ENCODE peak calls at places on chromosomes 5 and 9, in seven cellular contexts. F is sigmoid colon, L is activated T-cell treated with anti-CD3 and anti-CD28 coated beads for 48 hours, I is cardiac fibroblast, T is psoas muscle, G is brain microvascular endothelial cell, M is OCI-LY7. J is an unnamed sample.

GRCh38 chr5:80071510-80072021 is 36.4 kb downstream of the THBS4 start:
- DNase-seq in F (no peak), G (no peak), L (no peak), I (no peak), T (no peak), M (no peak), J (no peak)

GRCh38 chr9:109238677-109239076 is 71.6 kb upstream of the FRRS1L start:
- DNase-seq in G (no peak), M (no peak), T (no peak), I (peak; percentile 57), L (no peak), F (no peak), J (no peak)

GRCh38 chr9:136012651-136013050 is 51.5 kb upstream of the UBAC1 start:
- DNase-seq in M (peak; percentile 93), G (no peak), L (no peak), I (peak; percentile 13), F (peak; percentile 75), T (peak; percentile 59), J (no peak)

GRCh38 chr9:134163374-134164196 is 779 bp downstream of the RNU6ATAC start:
- DNase-seq in F (peak; percentile 88), L (peak; percentile 63), T (peak; percentile 84), I (peak; percentile 62), M (no peak), G (no peak), J (no peak)

GRCh38 chr9:13113201-13113600 is 166.3 kb downstream of the MPDZ start:
- DNase-seq in T (no peak), I (peak; percentile 57), G (peak; percentile 8), L (no peak), M (no peak), F (no peak), J (peak; percentile 37)

GRCh38 chr9:99059074-99059894 is 45.6 kb upstream of the TGFBR1 start:
- DNase-seq in G (no peak), T (no peak), M (peak; percentile 73), F (no peak), L (no peak), I (peak; percentile 9), J (no peak)

GRCh38 chr5:6365142-6365976 is 13.0 kb downstream of the MED10 start:
- DNase-seq in T (no peak), I (peak; percentile 71), F (no peak), M (no peak), G (peak; percentile 30), L (no peak), J (peak; percentile 10)

GRCh38 chr9:94110821-94111252 is 26.6 kb downstream of the PTPDC1 start:
- DNase-seq in T (no peak), F (no peak), L (no peak), G (peak; percentile 70), I (peak; percentile 84), M (no peak), J (no peak)

GRCh38 chr5:68479524-68479923 is 264.0 kb downstream of the PIK3R1 start:
- DNase-seq in L (no peak), F (no peak), M (no peak), I (no peak), G (no peak), T (no peak), J (no peak)

GRCh38 chr5:113038714-113039113 is 62.1 kb downstream of the DCP2 start:
- DNase-seq in G (no peak), L (no peak), T (no peak), M (no peak), F (no peak), I (peak; percentile 47), J (no peak)

GRCh38 chr9:85263288-85263687 is 478.5 kb downstream of the AGTPBP1 start:
- DNase-seq in I (no peak), F (no peak), G (no peak), M (no peak), T (no peak), L (no peak), J (no peak)

GRCh38 chr5:129960831-129961230 is 56.6 kb downstream of the CHSY3 start:
- DNase-seq in G (no peak), F (no peak), T (no peak), M (no peak), I (peak; percentile 13), L (no peak), J (no peak)

GRCh38 chr5:177312649-177313181 is 1.0 kb upstream of the MXD3 start:
- DNase-seq in I (peak; percentile 26), L (peak; percentile 53), F (peak; percentile 56), M (peak; percentile 92), T (peak; percentile 59), G (no peak), J (no peak)

GRCh38 chr9:73179594-73179993 is 27.9 kb downstream of the ANXA1 start:
- DNase-seq in F (no peak), G (no peak), M (no peak), I (peak; percentile 57), T (no peak), L (no peak), J (no peak)

GRCh38 chr9:70110194-70111041 is 66.8 kb downstream of the MAMDC2 start:
- DNase-seq in T (no peak), I (peak; percentile 70), L (no peak), M (no peak), G (no peak), F (no peak), J (no peak)

GRCh38 chr5:34847056-34847455 is 8.1 kb downstream of the TTC23L start:
- DNase-seq in G (no peak), F (no peak), M (no peak), T (no peak), L (no peak), I (no peak), J (no peak)

GRCh38 chr5:39639618-39640078 is 214.9 kb upstream of the DAB2 start:
- DNase-seq in M (no peak), I (peak; percentile 85), G (peak; percentile 83), T (no peak), F (no peak), L (no peak), J (no peak)

J was measured in GM04503.